ENCODE peak calls at places on chromosomes 5 and 9, in four cellular contexts. One of them, this sample, is unnamed.

GRCh38 chr9:89845321-89845720 is 240.5 kb downstream of the GADD45G start:
- DNase-seq in astrocyte: no peak
- DNase-seq in coronary artery: no peak
- DNase-seq in cardiac muscle cell: no peak
- DNase-seq in this sample: no peak

GRCh38 chr5:135015942-135016341 is 18.1 kb downstream of the PITX1 start:
- DNase-seq in coronary artery: peak
- DNase-seq in astrocyte: no peak
- DNase-seq in cardiac muscle cell: no peak
- DNase-seq in this sample: no peak

GRCh38 chr5:55855509-55855908 is 4.4 kb downstream of the IL31RA start:
- DNase-seq in astrocyte: no peak
- DNase-seq in cardiac muscle cell: no peak
- DNase-seq in coronary artery: no peak
- DNase-seq in this sample: peak

GRCh38 chr9:1535599-1535998 is 479.5 kb upstream of the SMARCA2 start:
- DNase-seq in astrocyte: no peak
- DNase-seq in coronary artery: no peak
- DNase-seq in cardiac muscle cell: no peak
- DNase-seq in this sample: no peak

GRCh38 chr5:151038801-151039238 is 18.4 kb downstream of the GPX3 start:
- DNase-seq in astrocyte: no peak
- DNase-seq in cardiac muscle cell: no peak
- DNase-seq in coronary artery: no peak
- DNase-seq in this sample: no peak

GRCh38 chr9:111621895-111622480 is 9.1 kb upstream of the DNAJC25 start:
- DNase-seq in coronary artery: no peak
- DNase-seq in cardiac muscle cell: no peak
- DNase-seq in astrocyte: no peak
- DNase-seq in this sample: peak

GRCh38 chr9:70110194-70111041 is 66.8 kb downstream of the MAMDC2 start:
- DNase-seq in cardiac muscle cell: no peak
- DNase-seq in coronary artery: no peak
- DNase-seq in astrocyte: peak
- DNase-seq in this sample: no peak

GRCh38 chr5:96379862-96380261 is 53.2 kb downstream of the PCSK1 start:
- DNase-seq in coronary artery: no peak
- DNase-seq in cardiac muscle cell: no peak
- DNase-seq in astrocyte: no peak
- DNase-seq in this sample: no peak

GRCh38 chr9:89878003-89878411 is 273.2 kb downstream of the GADD45G start:
- DNase-seq in coronary artery: no peak
- DNase-seq in astrocyte: no peak
- DNase-seq in cardiac muscle cell: no peak
- DNase-seq in this sample: peak

GRCh38 chr9:34413229-34413852 is 36.6 kb upstream of the MYORG start:
- DNase-seq in coronary artery: no peak
- DNase-seq in astrocyte: peak
- DNase-seq in cardiac muscle cell: peak
- DNase-seq in this sample: no peak

GRCh38 chr9:133341369-133342082 is 5.5 kb upstream of the SURF6 start:
- DNase-seq in coronary artery: no peak
- DNase-seq in astrocyte: no peak
- DNase-seq in cardiac muscle cell: no peak
- DNase-seq in this sample: peak

GRCh38 chr5:56142620-56143431 is 90.3 kb downstream of the ANKRD55 start:
- DNase-seq in cardiac muscle cell: no peak
- DNase-seq in astrocyte: no peak
- DNase-seq in coronary artery: no peak
- DNase-seq in this sample: no peak

GRCh38 chr5:173245319-173246134 is 10.5 kb upstream of the NKX2-5 start:
- DNase-seq in cardiac muscle cell: peak
- DNase-seq in coronary artery: no peak
- DNase-seq in astrocyte: no peak
- DNase-seq in this sample: peak

GRCh38 chr5:181121675-181122561 is 9.1 kb downstream of the OR2V1 start:
- DNase-seq in astrocyte: no peak
- DNase-seq in coronary artery: no peak
- DNase-seq in cardiac muscle cell: no peak
- DNase-seq in this sample: no peak

GRCh38 chr5:174401793-174402192 is 322.6 kb upstream of the MSX2 start:
- DNase-seq in coronary artery: no peak
- DNase-seq in cardiac muscle cell: no peak
- DNase-seq in astrocyte: no peak
- DNase-seq in this sample: no peak

GRCh38 chr9:92718086-92719001 is 46.3 kb downstream of the BICD2 start:
- DNase-seq in astrocyte: no peak
- DNase-seq in cardiac muscle cell: no peak
- DNase-seq in coronary artery: no peak
- DNase-seq in this sample: peak

GRCh38 chr5:31993182-31993961 is 180.7 kb downstream of the GOLPH3 start:
- DNase-seq in astrocyte: peak
- DNase-seq in cardiac muscle cell: no peak
- DNase-seq in coronary artery: no peak
- DNase-seq in this sample: peak

GRCh38 chr9:2418619-2419018 is 203.0 kb upstream of the VLDLR start:
- DNase-seq in cardiac muscle cell: no peak
- DNase-seq in astrocyte: peak
- DNase-seq in coronary artery: no peak
- DNase-seq in this sample: no peak

GRCh38 chr5:44318883-44319282 is 70.3 kb downstream of the FGF10 start:
- DNase-seq in coronary artery: no peak
- DNase-seq in astrocyte: no peak
- DNase-seq in cardiac muscle cell: no peak
- DNase-seq in this sample: no peak

GRCh38 chr5:76691470-76692273 is 24.3 kb upstream of the F2R start:
- DNase-seq in cardiac muscle cell: no peak
- DNase-seq in coronary artery: no peak
- DNase-seq in astrocyte: peak
- DNase-seq in this sample: peak

GRCh38 chr5:96151891-96152290 is 190.2 kb upstream of the ELL2 start:
- DNase-seq in astrocyte: no peak
- DNase-seq in cardiac muscle cell: no peak
- DNase-seq in coronary artery: no peak
- DNase-seq in this sample: no peak

GRCh38 chr9:16519001-16519400 is 351.5 kb downstream of the BNC2 start:
- DNase-seq in coronary artery: no peak
- DNase-seq in cardiac muscle cell: no peak
- DNase-seq in astrocyte: no peak
- DNase-seq in this sample: no peak

GRCh38 chr5:1460054-1460682 is 14.9 kb upstream of the SLC6A3 start:
- DNase-seq in coronary artery: no peak
- DNase-seq in astrocyte: no peak
- DNase-seq in cardiac muscle cell: no peak
- DNase-seq in this sample: peak

GRCh38 chr9:21974542-21975409 is 19.4 kb downstream of the CDKN2A start:
- DNase-seq in cardiac muscle cell: peak
- DNase-seq in coronary artery: no peak
- DNase-seq in astrocyte: peak
- DNase-seq in this sample: peak
- H3K27ac ChIP-seq in cardiac muscle cell: no peak
- H3K27ac ChIP-seq in coronary artery: no peak
- H3K27ac ChIP-seq in astrocyte: peak
- H3K27ac ChIP-seq in this sample: no peak

GRCh38 chr5:147234098-147234824 is 565 bp upstream of the STK32A start:
- DNase-seq in cardiac muscle cell: no peak
- DNase-seq in astrocyte: no peak
- DNase-seq in coronary artery: no peak
- DNase-seq in this sample: no peak
- TF ChIP-seq CTCF in cardiac muscle cell: no peak
- TF ChIP-seq CTCF in astrocyte: no peak
- TF ChIP-seq CTCF in coronary artery: no peak
- TF ChIP-seq CTCF in this sample: no peak

GRCh38 chr5:40798856-40799210 is 659 bp upstream of the PRKAA1 start:
- DNase-seq in astrocyte: no peak
- DNase-seq in coronary artery: no peak
- DNase-seq in cardiac muscle cell: no peak
- DNase-seq in this sample: peak
- H3K4me3 ChIP-seq in astrocyte: peak
- H3K4me3 ChIP-seq in coronary artery: peak
- H3K4me3 ChIP-seq in cardiac muscle cell: peak
- H3K4me3 ChIP-seq in this sample: peak

GRCh38 chr9:109967651-109968331 is 187.8 kb downstream of the PALM2AKAP2 start:
- DNase-seq in coronary artery: no peak
- DNase-seq in cardiac muscle cell: no peak
- DNase-seq in astrocyte: no peak
- DNase-seq in this sample: no peak
- H3K27ac ChIP-seq in coronary artery: peak
- H3K27ac ChIP-seq in cardiac muscle cell: no peak
- H3K27ac ChIP-seq in astrocyte: no peak
- H3K27ac ChIP-seq in this sample: no peak